ENCODE peak calls at places on chromosomes 5 and 9, in four cellular contexts. Y is progenitor cell of endocrine pancreas, S is choroid plexus epithelial cell, N is nephron progenitor cell. L is an unnamed sample.

GRCh38 chr9:109060235-109060634 is 46.9 kb upstream of the CTNNAL1 start:
- DNase-seq in N (no peak), Y (no peak), S (no peak), L (no peak)

GRCh38 chr5:160555836-160556660 is 134.4 kb downstream of the PTTG1 start:
- DNase-seq in Y (no peak), N (no peak), S (no peak), L (no peak)

GRCh38 chr9:4182831-4183230 is 117.0 kb downstream of the GLIS3 start:
- DNase-seq in Y (no peak), N (no peak), S (no peak), L (no peak)

GRCh38 chr9:135130266-135130976 is 43.0 kb downstream of the OLFM1 start:
- DNase-seq in Y (no peak), S (no peak), N (no peak), L (no peak)

GRCh38 chr5:79685621-79686020 is 4.0 kb upstream of the CMYA5 start:
- DNase-seq in S (no peak), Y (no peak), N (no peak), L (no peak)

GRCh38 chr5:157558089-157558595 is 17.4 kb downstream of the ADAM19 start:
- DNase-seq in S (peak; percentile 78), N (no peak), Y (no peak), L (no peak)

GRCh38 chr9:99257723-99258364 is 35.8 kb downstream of the SEC61B start:
- DNase-seq in N (no peak), Y (no peak), S (no peak), L (no peak)

GRCh38 chr5:155530046-155530445 is 516.5 kb downstream of the KIF4B start:
- DNase-seq in Y (no peak), S (no peak), N (no peak), L (no peak)

GRCh38 chr5:104951829-104952228 is 1389.2 kb upstream of the NUDT12 start:
- DNase-seq in Y (no peak), N (no peak), S (no peak), L (no peak)

GRCh38 chr5:36305571-36306326 is 4.0 kb upstream of the RANBP3L start:
- DNase-seq in N (peak; percentile 21), Y (no peak), S (peak; percentile 75), L (peak; percentile 22)

GRCh38 chr5:28542968-28543367 is 1504.6 kb upstream of the CDH9 start:
- DNase-seq in N (no peak), S (peak; percentile 98), Y (no peak), L (no peak)

GRCh38 chr5:10566556-10567068 is 2.7 kb downstream of the ANKRD33B start:
- DNase-seq in N (no peak), Y (no peak), S (no peak), L (no peak)

GRCh38 chr5:132688536-132689409 is 15.0 kb downstream of the IL4 start:
- DNase-seq in Y (no peak), S (peak; percentile 47), N (no peak), L (no peak)

GRCh38 chr5:24681106-24681505 is 36.3 kb upstream of the CDH10 start:
- DNase-seq in Y (no peak), S (no peak), N (no peak), L (no peak)

GRCh38 chr5:81302596-81302995 is 1.2 kb downstream of the ZCCHC9 start:
- DNase-seq in S (no peak), N (no peak), Y (no peak), L (no peak)

GRCh38 chr5:81305783-81306182 is 4.4 kb downstream of the ZCCHC9 start:
- DNase-seq in Y (no peak), S (no peak), N (no peak), L (no peak)

GRCh38 chr5:81303563-81303962 is 2.2 kb downstream of the ZCCHC9 start:
- DNase-seq in N (no peak), S (peak; percentile 88), Y (no peak), L (no peak)

GRCh38 chr5:81297531-81297930 is 3.9 kb upstream of the ZCCHC9 start:
- DNase-seq in Y (no peak), S (no peak), N (no peak), L (no peak)

DNA sequence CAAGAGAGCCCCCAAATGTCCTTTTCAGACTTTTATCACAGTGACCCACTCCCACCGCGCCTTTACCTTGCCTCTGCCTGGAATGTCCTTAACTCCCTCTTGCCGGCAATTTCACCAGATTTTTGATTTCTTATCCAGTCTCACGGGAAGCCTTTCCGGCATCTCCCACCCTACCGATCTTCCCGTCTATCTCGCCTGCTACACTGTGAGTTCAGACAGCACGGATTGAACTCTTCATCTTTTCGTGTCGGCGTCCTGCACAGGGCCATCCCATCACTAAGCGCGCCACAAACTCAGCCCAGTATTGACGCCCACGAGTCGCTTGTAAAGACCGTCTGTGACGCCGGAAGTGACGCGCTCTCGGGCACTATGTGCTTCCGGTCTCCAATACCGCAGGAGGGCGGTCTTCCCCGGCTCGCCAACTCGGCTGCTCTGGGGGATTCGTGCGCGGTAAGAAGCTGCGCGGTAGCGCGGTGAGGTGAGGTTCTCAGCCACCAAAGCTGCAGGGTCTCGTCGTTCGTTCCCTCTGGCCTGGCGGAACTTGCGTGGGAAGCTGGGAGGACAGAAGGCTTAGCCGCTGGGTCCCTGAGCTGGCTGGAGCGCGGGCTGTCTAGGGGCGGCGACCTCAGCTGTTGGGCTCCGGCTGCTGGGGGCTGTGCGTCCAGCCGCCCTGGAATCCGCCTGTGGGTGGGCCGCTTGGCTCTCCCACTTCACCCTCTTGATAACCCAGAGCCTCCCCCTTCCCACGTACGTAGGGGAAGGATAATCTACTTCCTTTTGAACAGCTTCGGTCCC is at the start of gene ZCCHC9:
- DNase-seq in Y (peak; percentile 83), N (peak; percentile 91), S (peak; percentile 97), L (peak; percentile 81)
- TF ChIP-seq CTCF in Y (peak; percentile 41), N (no peak), S (peak; percentile 47), L (peak; percentile 41)

GRCh38 chr5:66863343-66864170 is 267.4 kb downstream of the MAST4 start:
- DNase-seq in S (peak; percentile 53), Y (no peak), N (no peak), L (no peak)

GRCh38 chr5:66861402-66861801 is 265.2 kb downstream of the MAST4 start:
- DNase-seq in N (no peak), Y (no peak), S (no peak), L (no peak)

GRCh38 chr5:66860199-66860975 is 264.2 kb downstream of the MAST4 start:
- DNase-seq in N (peak; percentile 9), Y (no peak), S (peak; percentile 52), L (no peak)

GRCh38 chr5:66867622-66868322 is 271.6 kb downstream of the MAST4 start:
- DNase-seq in Y (no peak), N (no peak), S (no peak), L (no peak)

DNA sequence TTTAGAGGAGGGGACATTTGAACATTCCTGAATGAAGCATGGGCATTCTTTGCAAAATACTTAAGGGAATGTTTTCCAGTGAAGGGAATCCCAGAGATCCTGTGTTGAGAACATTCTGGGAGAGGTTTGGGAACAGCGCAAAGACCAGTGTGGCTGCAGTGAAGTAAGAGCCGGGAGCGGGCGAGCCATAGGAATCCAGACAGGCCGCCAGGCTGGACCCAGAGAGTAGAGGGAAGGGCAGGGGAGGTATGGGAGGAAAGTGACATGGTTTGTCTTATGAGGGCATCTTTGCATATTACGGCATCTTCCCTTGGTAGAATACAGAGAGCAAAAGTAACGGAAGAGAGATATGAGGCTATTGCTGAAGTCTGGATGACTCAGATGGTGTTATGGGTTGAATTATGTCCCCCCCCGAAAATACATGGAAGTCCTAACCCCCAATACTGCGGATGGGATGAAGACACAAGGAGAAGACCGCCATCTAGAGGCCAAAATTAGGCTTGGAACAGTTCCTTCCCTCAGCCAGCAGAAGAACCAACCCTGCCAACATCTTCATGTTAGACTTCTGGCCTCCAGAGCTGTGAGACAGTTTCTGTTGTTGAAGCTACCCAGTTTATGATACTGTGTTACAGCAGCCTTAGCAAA is 268.2 kb downstream of the MAST4 start:
- DNase-seq in N (no peak), S (peak; percentile 80), Y (no peak), L (no peak)
- TF ChIP-seq CTCF in N (no peak), S (peak; percentile 84), Y (no peak), L (no peak)

DNA sequence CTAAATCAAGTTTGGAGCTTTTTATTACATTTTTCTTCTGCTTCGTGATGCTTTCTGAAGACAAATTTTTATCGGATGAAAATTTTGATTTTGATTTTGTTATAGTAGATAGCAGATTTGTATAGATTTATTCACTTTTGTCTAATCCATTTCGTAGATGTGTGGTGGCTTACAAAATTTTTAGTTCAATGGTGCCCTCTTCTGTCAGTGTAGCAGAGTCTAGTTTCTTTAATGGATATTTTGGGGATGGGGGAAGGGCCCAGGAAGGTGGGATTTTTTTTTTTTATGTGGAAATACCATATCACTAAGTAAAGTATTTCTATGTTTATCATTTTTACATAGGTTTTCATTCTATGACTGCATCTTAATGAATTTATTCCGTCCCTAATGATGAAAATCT is 259.9 kb upstream of the TARS1 start:
- DNase-seq in S (peak; percentile 79), Y (no peak), N (no peak), L (no peak)
- TF ChIP-seq CTCF in S (peak; percentile 66), Y (peak; percentile 46), N (peak; percentile 22), L (peak; percentile 60)

DNA sequence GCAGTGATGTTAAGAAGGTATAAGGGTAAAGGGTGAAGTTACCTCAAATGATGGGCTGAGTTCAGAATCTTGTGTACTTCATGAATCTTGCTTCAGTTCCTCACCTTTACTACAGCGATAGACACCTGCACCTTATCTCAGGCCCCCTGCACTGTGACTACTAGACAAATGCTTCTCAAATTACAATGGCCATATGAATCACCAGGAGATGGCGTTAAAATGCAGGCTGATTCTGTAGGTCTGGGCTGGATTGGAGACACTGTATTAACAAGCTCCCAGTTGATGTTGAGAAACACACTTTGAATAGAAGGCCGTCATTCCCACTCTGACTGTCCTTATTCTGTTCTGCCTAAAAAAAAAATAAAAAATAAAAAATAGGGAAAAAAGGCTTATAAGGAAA is 29.8 kb downstream of the TARS1 start:
- DNase-seq in N (no peak), S (peak; percentile 93), Y (no peak), L (no peak)
- TF ChIP-seq CTCF in N (no peak), S (peak; percentile 84), Y (peak; percentile 48), L (peak; percentile 56)